ENCODE peak calls at places on chromosomes 16 and 17, in nine cellular contexts. One of them, this sample, is unnamed.

GRCh38 chr17:45398800-45399199 is 33.9 kb downstream of the ARHGAP27 start:
- DNase-seq in stimulated activated CD8-positive, alpha-beta memory T cell treated with anti-CD3 and anti-CD28 coated beads, Interleukin-15, amount 100 ng/mL, for 1 hour: no peak
- DNase-seq in HS-5: no peak
- DNase-seq in WTC11: no peak
- DNase-seq in suprapubic skin: no peak
- DNase-seq in GM18507: no peak
- DNase-seq in NCI-H1436: no peak
- DNase-seq in activated naive CD4-positive, alpha-beta T cell treated with Interleukin-2 at 50 U/mL for 16 hours: no peak
- DNase-seq in EL: no peak
- DNase-seq in this sample: no peak

GRCh38 chr17:8091033-8091687 is 3.6 kb upstream of the ALOX12B start:
- DNase-seq in stimulated activated CD8-positive, alpha-beta memory T cell treated with anti-CD3 and anti-CD28 coated beads, Interleukin-15, amount 100 ng/mL, for 1 hour: no peak
- DNase-seq in HS-5: no peak
- DNase-seq in WTC11: no peak
- DNase-seq in suprapubic skin: no peak
- DNase-seq in GM18507: peak
- DNase-seq in NCI-H1436: no peak
- DNase-seq in activated naive CD4-positive, alpha-beta T cell treated with Interleukin-2 at 50 U/mL for 16 hours: no peak
- DNase-seq in EL: no peak
- DNase-seq in this sample: no peak

GRCh38 chr17:10513284-10514067 is 4.9 kb downstream of the MYH1 start:
- DNase-seq in stimulated activated CD8-positive, alpha-beta memory T cell treated with anti-CD3 and anti-CD28 coated beads, Interleukin-15, amount 100 ng/mL, for 1 hour: no peak
- DNase-seq in HS-5: no peak
- DNase-seq in WTC11: no peak
- DNase-seq in suprapubic skin: no peak
- DNase-seq in GM18507: no peak
- DNase-seq in NCI-H1436: no peak
- DNase-seq in activated naive CD4-positive, alpha-beta T cell treated with Interleukin-2 at 50 U/mL for 16 hours: no peak
- DNase-seq in EL: peak
- DNase-seq in this sample: no peak

GRCh38 chr17:8986295-8986694 is 20.8 kb upstream of the PIK3R5 start:
- DNase-seq in stimulated activated CD8-positive, alpha-beta memory T cell treated with anti-CD3 and anti-CD28 coated beads, Interleukin-15, amount 100 ng/mL, for 1 hour: no peak
- DNase-seq in HS-5: no peak
- DNase-seq in WTC11: no peak
- DNase-seq in suprapubic skin: no peak
- DNase-seq in GM18507: no peak
- DNase-seq in NCI-H1436: no peak
- DNase-seq in activated naive CD4-positive, alpha-beta T cell treated with Interleukin-2 at 50 U/mL for 16 hours: no peak
- DNase-seq in EL: no peak
- DNase-seq in this sample: no peak

GRCh38 chr16:31502981-31503380 is 5.2 kb downstream of the RUSF1 start:
- DNase-seq in stimulated activated CD8-positive, alpha-beta memory T cell treated with anti-CD3 and anti-CD28 coated beads, Interleukin-15, amount 100 ng/mL, for 1 hour: no peak
- DNase-seq in HS-5: no peak
- DNase-seq in WTC11: no peak
- DNase-seq in suprapubic skin: no peak
- DNase-seq in GM18507: no peak
- DNase-seq in NCI-H1436: no peak
- DNase-seq in activated naive CD4-positive, alpha-beta T cell treated with Interleukin-2 at 50 U/mL for 16 hours: no peak
- DNase-seq in EL: no peak
- DNase-seq in this sample: no peak

GRCh38 chr16:88338896-88339295 is 43.9 kb upstream of the ZNF469 start:
- DNase-seq in stimulated activated CD8-positive, alpha-beta memory T cell treated with anti-CD3 and anti-CD28 coated beads, Interleukin-15, amount 100 ng/mL, for 1 hour: no peak
- DNase-seq in HS-5: no peak
- DNase-seq in WTC11: no peak
- DNase-seq in suprapubic skin: no peak
- DNase-seq in GM18507: no peak
- DNase-seq in NCI-H1436: no peak
- DNase-seq in activated naive CD4-positive, alpha-beta T cell treated with Interleukin-2 at 50 U/mL for 16 hours: no peak
- DNase-seq in EL: no peak
- DNase-seq in this sample: no peak

GRCh38 chr17:50953831-50954601 is 87.9 kb upstream of the TOB1 start:
- DNase-seq in stimulated activated CD8-positive, alpha-beta memory T cell treated with anti-CD3 and anti-CD28 coated beads, Interleukin-15, amount 100 ng/mL, for 1 hour: no peak
- DNase-seq in HS-5: no peak
- DNase-seq in WTC11: peak
- DNase-seq in suprapubic skin: no peak
- DNase-seq in GM18507: no peak
- DNase-seq in NCI-H1436: peak
- DNase-seq in activated naive CD4-positive, alpha-beta T cell treated with Interleukin-2 at 50 U/mL for 16 hours: peak
- DNase-seq in EL: no peak
- DNase-seq in this sample: peak

GRCh38 chr17:45038771-45039634 is 12.4 kb downstream of the DCAKD start:
- DNase-seq in stimulated activated CD8-positive, alpha-beta memory T cell treated with anti-CD3 and anti-CD28 coated beads, Interleukin-15, amount 100 ng/mL, for 1 hour: no peak
- DNase-seq in HS-5: no peak
- DNase-seq in WTC11: no peak
- DNase-seq in suprapubic skin: no peak
- DNase-seq in GM18507: no peak
- DNase-seq in NCI-H1436: no peak
- DNase-seq in activated naive CD4-positive, alpha-beta T cell treated with Interleukin-2 at 50 U/mL for 16 hours: no peak
- DNase-seq in EL: no peak
- DNase-seq in this sample: no peak

GRCh38 chr16:46691720-46692119 is 2.3 kb downstream of the ORC6 start:
- DNase-seq in stimulated activated CD8-positive, alpha-beta memory T cell treated with anti-CD3 and anti-CD28 coated beads, Interleukin-15, amount 100 ng/mL, for 1 hour: no peak
- DNase-seq in HS-5: no peak
- DNase-seq in WTC11: no peak
- DNase-seq in suprapubic skin: no peak
- DNase-seq in GM18507: no peak
- DNase-seq in NCI-H1436: no peak
- DNase-seq in activated naive CD4-positive, alpha-beta T cell treated with Interleukin-2 at 50 U/mL for 16 hours: no peak
- DNase-seq in EL: no peak
- DNase-seq in this sample: no peak

GRCh38 chr16:61564741-61565140 is 471.5 kb downstream of the CDH8 start:
- DNase-seq in stimulated activated CD8-positive, alpha-beta memory T cell treated with anti-CD3 and anti-CD28 coated beads, Interleukin-15, amount 100 ng/mL, for 1 hour: no peak
- DNase-seq in HS-5: no peak
- DNase-seq in WTC11: no peak
- DNase-seq in suprapubic skin: no peak
- DNase-seq in GM18507: no peak
- DNase-seq in NCI-H1436: no peak
- DNase-seq in activated naive CD4-positive, alpha-beta T cell treated with Interleukin-2 at 50 U/mL for 16 hours: no peak
- DNase-seq in EL: no peak
- DNase-seq in this sample: no peak

GRCh38 chr17:48047741-48048320 is 328 bp upstream of the NFE2L1 start:
- DNase-seq in stimulated activated CD8-positive, alpha-beta memory T cell treated with anti-CD3 and anti-CD28 coated beads, Interleukin-15, amount 100 ng/mL, for 1 hour: peak
- DNase-seq in HS-5: peak
- DNase-seq in WTC11: peak
- DNase-seq in suprapubic skin: peak
- DNase-seq in GM18507: peak
- DNase-seq in NCI-H1436: peak
- DNase-seq in activated naive CD4-positive, alpha-beta T cell treated with Interleukin-2 at 50 U/mL for 16 hours: peak
- DNase-seq in EL: peak
- DNase-seq in this sample: peak

GRCh38 chr17:48486557-48486956 is 44.3 kb downstream of the HOXB1 start:
- DNase-seq in stimulated activated CD8-positive, alpha-beta memory T cell treated with anti-CD3 and anti-CD28 coated beads, Interleukin-15, amount 100 ng/mL, for 1 hour: no peak
- DNase-seq in HS-5: peak
- DNase-seq in WTC11: no peak
- DNase-seq in suprapubic skin: no peak
- DNase-seq in GM18507: no peak
- DNase-seq in NCI-H1436: no peak
- DNase-seq in activated naive CD4-positive, alpha-beta T cell treated with Interleukin-2 at 50 U/mL for 16 hours: no peak
- DNase-seq in EL: peak
- DNase-seq in this sample: peak

GRCh38 chr17:37239690-37240344 is 136.0 kb upstream of the C17orf78 start:
- DNase-seq in stimulated activated CD8-positive, alpha-beta memory T cell treated with anti-CD3 and anti-CD28 coated beads, Interleukin-15, amount 100 ng/mL, for 1 hour: no peak
- DNase-seq in HS-5: peak
- DNase-seq in WTC11: no peak
- DNase-seq in suprapubic skin: no peak
- DNase-seq in GM18507: no peak
- DNase-seq in NCI-H1436: peak
- DNase-seq in activated naive CD4-positive, alpha-beta T cell treated with Interleukin-2 at 50 U/mL for 16 hours: no peak
- DNase-seq in EL: peak
- DNase-seq in this sample: no peak

GRCh38 chr16:86929149-86929871 is 351.0 kb downstream of the FOXL1 start:
- DNase-seq in stimulated activated CD8-positive, alpha-beta memory T cell treated with anti-CD3 and anti-CD28 coated beads, Interleukin-15, amount 100 ng/mL, for 1 hour: no peak
- DNase-seq in HS-5: no peak
- DNase-seq in WTC11: no peak
- DNase-seq in suprapubic skin: no peak
- DNase-seq in GM18507: no peak
- DNase-seq in NCI-H1436: no peak
- DNase-seq in activated naive CD4-positive, alpha-beta T cell treated with Interleukin-2 at 50 U/mL for 16 hours: no peak
- DNase-seq in EL: no peak
- DNase-seq in this sample: no peak

GRCh38 chr16:50841081-50841886 is 99.4 kb downstream of the CYLD start:
- DNase-seq in stimulated activated CD8-positive, alpha-beta memory T cell treated with anti-CD3 and anti-CD28 coated beads, Interleukin-15, amount 100 ng/mL, for 1 hour: peak
- DNase-seq in HS-5: no peak
- DNase-seq in WTC11: peak
- DNase-seq in suprapubic skin: peak
- DNase-seq in GM18507: no peak
- DNase-seq in NCI-H1436: no peak
- DNase-seq in activated naive CD4-positive, alpha-beta T cell treated with Interleukin-2 at 50 U/mL for 16 hours: peak
- DNase-seq in EL: no peak
- DNase-seq in this sample: no peak

GRCh38 chr17:61970030-61970429 is 42.2 kb upstream of the INTS2 start:
- DNase-seq in stimulated activated CD8-positive, alpha-beta memory T cell treated with anti-CD3 and anti-CD28 coated beads, Interleukin-15, amount 100 ng/mL, for 1 hour: no peak
- DNase-seq in HS-5: no peak
- DNase-seq in WTC11: no peak
- DNase-seq in suprapubic skin: no peak
- DNase-seq in GM18507: no peak
- DNase-seq in NCI-H1436: no peak
- DNase-seq in activated naive CD4-positive, alpha-beta T cell treated with Interleukin-2 at 50 U/mL for 16 hours: no peak
- DNase-seq in EL: no peak
- DNase-seq in this sample: no peak

GRCh38 chr17:22506231-22506630 is 813.9 kb downstream of the KCNJ18 start:
- DNase-seq in stimulated activated CD8-positive, alpha-beta memory T cell treated with anti-CD3 and anti-CD28 coated beads, Interleukin-15, amount 100 ng/mL, for 1 hour: no peak
- DNase-seq in HS-5: no peak
- DNase-seq in WTC11: no peak
- DNase-seq in suprapubic skin: no peak
- DNase-seq in GM18507: no peak
- DNase-seq in NCI-H1436: no peak
- DNase-seq in activated naive CD4-positive, alpha-beta T cell treated with Interleukin-2 at 50 U/mL for 16 hours: no peak
- DNase-seq in EL: no peak
- DNase-seq in this sample: no peak

GRCh38 chr16:87423429-87423828 is 31.3 kb downstream of the MAP1LC3B start:
- DNase-seq in stimulated activated CD8-positive, alpha-beta memory T cell treated with anti-CD3 and anti-CD28 coated beads, Interleukin-15, amount 100 ng/mL, for 1 hour: no peak
- DNase-seq in HS-5: no peak
- DNase-seq in WTC11: no peak
- DNase-seq in suprapubic skin: no peak
- DNase-seq in GM18507: no peak
- DNase-seq in NCI-H1436: no peak
- DNase-seq in activated naive CD4-positive, alpha-beta T cell treated with Interleukin-2 at 50 U/mL for 16 hours: no peak
- DNase-seq in EL: no peak
- DNase-seq in this sample: no peak

GRCh38 chr17:76643553-76644148 is at the start of gene ST6GALNAC1:
- DNase-seq in stimulated activated CD8-positive, alpha-beta memory T cell treated with anti-CD3 and anti-CD28 coated beads, Interleukin-15, amount 100 ng/mL, for 1 hour: no peak
- DNase-seq in HS-5: no peak
- DNase-seq in WTC11: no peak
- DNase-seq in suprapubic skin: no peak
- DNase-seq in GM18507: no peak
- DNase-seq in NCI-H1436: no peak
- DNase-seq in activated naive CD4-positive, alpha-beta T cell treated with Interleukin-2 at 50 U/mL for 16 hours: peak
- DNase-seq in EL: no peak
- DNase-seq in this sample: no peak

GRCh38 chr16:33877-34707 is 19.3 kb downstream of the POLR3K start:
- DNase-seq in stimulated activated CD8-positive, alpha-beta memory T cell treated with anti-CD3 and anti-CD28 coated beads, Interleukin-15, amount 100 ng/mL, for 1 hour: no peak
- DNase-seq in HS-5: no peak
- DNase-seq in WTC11: no peak
- DNase-seq in suprapubic skin: no peak
- DNase-seq in GM18507: no peak
- DNase-seq in NCI-H1436: no peak
- DNase-seq in activated naive CD4-positive, alpha-beta T cell treated with Interleukin-2 at 50 U/mL for 16 hours: no peak
- DNase-seq in EL: no peak
- DNase-seq in this sample: no peak

GRCh38 chr17:33868899-33869298 is 386.2 kb upstream of the CCL2 start:
- DNase-seq in stimulated activated CD8-positive, alpha-beta memory T cell treated with anti-CD3 and anti-CD28 coated beads, Interleukin-15, amount 100 ng/mL, for 1 hour: no peak
- DNase-seq in HS-5: no peak
- DNase-seq in WTC11: no peak
- DNase-seq in suprapubic skin: no peak
- DNase-seq in GM18507: no peak
- DNase-seq in NCI-H1436: no peak
- DNase-seq in activated naive CD4-positive, alpha-beta T cell treated with Interleukin-2 at 50 U/mL for 16 hours: no peak
- DNase-seq in EL: no peak
- DNase-seq in this sample: no peak

GRCh38 chr16:8729779-8730334 is 55.4 kb downstream of the ABAT start:
- DNase-seq in stimulated activated CD8-positive, alpha-beta memory T cell treated with anti-CD3 and anti-CD28 coated beads, Interleukin-15, amount 100 ng/mL, for 1 hour: no peak
- DNase-seq in HS-5: no peak
- DNase-seq in WTC11: no peak
- DNase-seq in suprapubic skin: no peak
- DNase-seq in GM18507: no peak
- DNase-seq in NCI-H1436: no peak
- DNase-seq in activated naive CD4-positive, alpha-beta T cell treated with Interleukin-2 at 50 U/mL for 16 hours: no peak
- DNase-seq in EL: no peak
- DNase-seq in this sample: no peak

GRCh38 chr17:4230142-4230541 is 33.6 kb downstream of the ANKFY1 start:
- DNase-seq in stimulated activated CD8-positive, alpha-beta memory T cell treated with anti-CD3 and anti-CD28 coated beads, Interleukin-15, amount 100 ng/mL, for 1 hour: no peak
- DNase-seq in HS-5: peak
- DNase-seq in WTC11: no peak
- DNase-seq in suprapubic skin: no peak
- DNase-seq in GM18507: no peak
- DNase-seq in NCI-H1436: no peak
- DNase-seq in activated naive CD4-positive, alpha-beta T cell treated with Interleukin-2 at 50 U/mL for 16 hours: no peak
- DNase-seq in EL: peak
- DNase-seq in this sample: no peak

GRCh38 chr17:63494300-63494928 is 17.6 kb downstream of the ACE start:
- DNase-seq in stimulated activated CD8-positive, alpha-beta memory T cell treated with anti-CD3 and anti-CD28 coated beads, Interleukin-15, amount 100 ng/mL, for 1 hour: no peak
- DNase-seq in HS-5: no peak
- DNase-seq in WTC11: no peak
- DNase-seq in suprapubic skin: no peak
- DNase-seq in GM18507: no peak
- DNase-seq in NCI-H1436: no peak
- DNase-seq in activated naive CD4-positive, alpha-beta T cell treated with Interleukin-2 at 50 U/mL for 16 hours: no peak
- DNase-seq in EL: no peak
- DNase-seq in this sample: no peak

GRCh38 chr16:66594739-66595138 is 9.8 kb upstream of the CMTM3 start:
- DNase-seq in stimulated activated CD8-positive, alpha-beta memory T cell treated with anti-CD3 and anti-CD28 coated beads, Interleukin-15, amount 100 ng/mL, for 1 hour: no peak
- DNase-seq in HS-5: no peak
- DNase-seq in WTC11: no peak
- DNase-seq in suprapubic skin: no peak
- DNase-seq in GM18507: no peak
- DNase-seq in NCI-H1436: no peak
- DNase-seq in activated naive CD4-positive, alpha-beta T cell treated with Interleukin-2 at 50 U/mL for 16 hours: no peak
- DNase-seq in EL: no peak
- DNase-seq in this sample: no peak

GRCh38 chr17:65984299-65984698 is 207.6 kb downstream of the CEP112 start:
- DNase-seq in stimulated activated CD8-positive, alpha-beta memory T cell treated with anti-CD3 and anti-CD28 coated beads, Interleukin-15, amount 100 ng/mL, for 1 hour: no peak
- DNase-seq in HS-5: no peak
- DNase-seq in WTC11: no peak
- DNase-seq in suprapubic skin: no peak
- DNase-seq in GM18507: no peak
- DNase-seq in NCI-H1436: no peak
- DNase-seq in activated naive CD4-positive, alpha-beta T cell treated with Interleukin-2 at 50 U/mL for 16 hours: no peak
- DNase-seq in EL: no peak
- DNase-seq in this sample: no peak

GRCh38 chr17:21455761-21456160 is 79.6 kb downstream of the KCNJ12 start:
- DNase-seq in stimulated activated CD8-positive, alpha-beta memory T cell treated with anti-CD3 and anti-CD28 coated beads, Interleukin-15, amount 100 ng/mL, for 1 hour: no peak
- DNase-seq in HS-5: no peak
- DNase-seq in WTC11: no peak
- DNase-seq in suprapubic skin: no peak
- DNase-seq in GM18507: no peak
- DNase-seq in NCI-H1436: no peak
- DNase-seq in activated naive CD4-positive, alpha-beta T cell treated with Interleukin-2 at 50 U/mL for 16 hours: no peak
- DNase-seq in EL: no peak
- DNase-seq in this sample: no peak

GRCh38 chr16:86291491-86291890 is 218.8 kb upstream of the FOXF1 start:
- DNase-seq in stimulated activated CD8-positive, alpha-beta memory T cell treated with anti-CD3 and anti-CD28 coated beads, Interleukin-15, amount 100 ng/mL, for 1 hour: no peak
- DNase-seq in HS-5: no peak
- DNase-seq in WTC11: no peak
- DNase-seq in suprapubic skin: no peak
- DNase-seq in GM18507: no peak
- DNase-seq in NCI-H1436: no peak
- DNase-seq in activated naive CD4-positive, alpha-beta T cell treated with Interleukin-2 at 50 U/mL for 16 hours: no peak
- DNase-seq in EL: no peak
- DNase-seq in this sample: no peak

GRCh38 chr17:77572851-77573250 is 385.7 kb upstream of the TNRC6C start:
- DNase-seq in stimulated activated CD8-positive, alpha-beta memory T cell treated with anti-CD3 and anti-CD28 coated beads, Interleukin-15, amount 100 ng/mL, for 1 hour: no peak
- DNase-seq in HS-5: no peak
- DNase-seq in WTC11: no peak
- DNase-seq in suprapubic skin: peak
- DNase-seq in GM18507: no peak
- DNase-seq in NCI-H1436: no peak
- DNase-seq in activated naive CD4-positive, alpha-beta T cell treated with Interleukin-2 at 50 U/mL for 16 hours: no peak
- DNase-seq in EL: no peak
- DNase-seq in this sample: no peak

GRCh38 chr16:27240948-27241531 is 27.5 kb downstream of the NSMCE1 start:
- DNase-seq in stimulated activated CD8-positive, alpha-beta memory T cell treated with anti-CD3 and anti-CD28 coated beads, Interleukin-15, amount 100 ng/mL, for 1 hour: no peak
- DNase-seq in HS-5: peak
- DNase-seq in WTC11: no peak
- DNase-seq in suprapubic skin: peak
- DNase-seq in GM18507: no peak
- DNase-seq in NCI-H1436: no peak
- DNase-seq in activated naive CD4-positive, alpha-beta T cell treated with Interleukin-2 at 50 U/mL for 16 hours: no peak
- DNase-seq in EL: peak
- DNase-seq in this sample: no peak

GRCh38 chr17:13353590-13353989 is 248.1 kb downstream of the HS3ST3A1 start:
- DNase-seq in stimulated activated CD8-positive, alpha-beta memory T cell treated with anti-CD3 and anti-CD28 coated beads, Interleukin-15, amount 100 ng/mL, for 1 hour: no peak
- DNase-seq in HS-5: no peak
- DNase-seq in WTC11: no peak
- DNase-seq in suprapubic skin: peak
- DNase-seq in GM18507: no peak
- DNase-seq in NCI-H1436: no peak
- DNase-seq in activated naive CD4-positive, alpha-beta T cell treated with Interleukin-2 at 50 U/mL for 16 hours: no peak
- DNase-seq in EL: no peak
- DNase-seq in this sample: no peak